ENCODE peak calls at places on chromosomes 7 and 10, in nine cellular contexts. U is neural progenitor cell, C is GM23338, E is cardiac muscle cell, Y is heart right ventricle, V is suprapubic skin, Q is Karpas-422, S is mammary epithelial cell, X is PC-9. K is an unnamed sample. For H3K36me3, the result is how much of the 10 kb centered on the place peaks cover.

GRCh38 chr10:125584954-125585353 is 98.0 kb downstream of the TEX36 start:
- DNase-seq in Y (no peak), Q (no peak), C (no peak), X (peak), E (no peak), U (no peak), V (no peak), S (peak), K (no peak)

GRCh38 chr7:132511387-132511786 is 64.9 kb downstream of the PLXNA4 start:
- DNase-seq in Y (no peak), E (no peak), V (no peak), Q (no peak), S (no peak), C (no peak), X (no peak), U (no peak), K (no peak)

GRCh38 chr10:30430544-30431298 is 3.3 kb upstream of the MAP3K8 start:
- DNase-seq in E (peak), Y (no peak), S (no peak), V (no peak), Q (peak), C (no peak), U (no peak), X (no peak), K (peak)

GRCh38 chr7:82600601-82601000 is 157.0 kb upstream of the CACNA2D1 start:
- DNase-seq in U (no peak), Q (no peak), Y (no peak), S (no peak), C (peak), E (no peak), X (no peak), V (no peak), K (no peak)

GRCh38 chr10:22002531-22003110 is 909 bp downstream of the DNAJC1 start:
- DNase-seq in U (peak), S (peak), E (peak), X (no peak), Y (no peak), Q (peak), C (peak), V (no peak), K (no peak)

GRCh38 chr10:15313844-15314243 is 57.2 kb downstream of the FAM171A1 start:
- DNase-seq in C (no peak), X (no peak), U (no peak), E (peak), S (no peak), V (no peak), Y (no peak), Q (no peak), K (no peak)

GRCh38 chr10:17736223-17736622 is 15.8 kb upstream of the TMEM236 start:
- DNase-seq in C (no peak), V (no peak), Y (no peak), Q (no peak), S (no peak), U (no peak), E (no peak), X (no peak), K (no peak)

GRCh38 chr7:43076189-43076605 is 36.2 kb upstream of the HECW1 start:
- DNase-seq in U (no peak), Q (no peak), X (no peak), Y (no peak), S (peak), C (peak), V (no peak), E (no peak), K (no peak)

GRCh38 chr7:158432369-158433270 is 155.0 kb downstream of the PTPRN2 start:
- DNase-seq in U (no peak), X (no peak), C (no peak), E (peak), V (no peak), Y (no peak), Q (no peak), S (peak), K (peak)

GRCh38 chr7:154310114-154310513 is 257.9 kb downstream of the DPP6 start:
- DNase-seq in S (no peak), U (no peak), Y (no peak), E (no peak), C (no peak), Q (no peak), X (no peak), V (no peak), K (no peak)

GRCh38 chr10:32790483-32790882 is 167.5 kb downstream of the ITGB1 start:
- DNase-seq in Q (no peak), S (no peak), V (no peak), Y (no peak), U (no peak), E (peak), C (no peak), X (no peak), K (no peak)

GRCh38 chr7:104928721-104929400 is 85.1 kb upstream of the KMT2E start:
- DNase-seq in E (no peak), U (no peak), Q (no peak), C (no peak), Y (no peak), X (no peak), S (no peak), V (no peak), K (no peak)

GRCh38 chr10:45502458-45502857 is 128.4 kb downstream of the ALOX5 start:
- DNase-seq in X (no peak), Q (no peak), C (no peak), V (no peak), E (no peak), Y (no peak), U (no peak), S (no peak), K (no peak)

GRCh38 chr7:74418076-74418475 is 35.6 kb upstream of the GTF2IRD1 start:
- DNase-seq in V (no peak), X (no peak), Y (no peak), S (no peak), U (no peak), Q (no peak), E (no peak), C (no peak), K (no peak)

GRCh38 chr7:111388912-111389311 is 173.4 kb downstream of the IMMP2L start:
- DNase-seq in C (no peak), X (no peak), U (no peak), E (no peak), S (no peak), V (no peak), Q (no peak), Y (no peak), K (no peak)

GRCh38 chr7:142513221-142513955 is 235.9 kb upstream of the PRSS1 start:
- DNase-seq in Y (no peak), C (no peak), Q (no peak), X (no peak), U (no peak), S (no peak), E (no peak), V (no peak), K (no peak)

GRCh38 chr7:149664666-149665065 is 108.7 kb downstream of the ZNF467 start:
- DNase-seq in C (no peak), U (no peak), Q (no peak), E (no peak), Y (no peak), V (no peak), X (peak), S (peak), K (no peak)

GRCh38 chr10:98539578-98539977 is 92.8 kb upstream of the HPS1 start:
- DNase-seq in Q (no peak), V (no peak), X (no peak), U (no peak), C (no peak), Y (no peak), E (no peak), S (no peak), K (no peak)

GRCh38 chr10:108779501-108779900 is 1143.8 kb downstream of the XPNPEP1 start:
- DNase-seq in C (no peak), U (no peak), Q (no peak), Y (no peak), E (no peak), S (no peak), X (no peak), V (no peak), K (no peak)

GRCh38 chr10:89301721-89302445 is at the start of gene IFIT2:
- DNase-seq in Q (peak), E (peak), Y (no peak), X (no peak), V (no peak), S (peak), U (no peak), C (peak), K (no peak)

GRCh38 chr7:36272567-36273269 is 116.9 kb upstream of the ANLN start:
- DNase-seq in V (peak), Y (no peak), X (no peak), S (no peak), C (no peak), Q (no peak), E (no peak), U (no peak), K (no peak)

GRCh38 chr10:63554666-63555065 is 33.5 kb downstream of the REEP3 start:
- DNase-seq in X (peak), U (no peak), E (peak), Y (no peak), Q (no peak), C (no peak), V (no peak), S (peak), K (no peak)

GRCh38 chr7:1369856-1370657 is 89.2 kb downstream of the MICALL2 start:
- DNase-seq in X (no peak), Q (no peak), V (no peak), Y (no peak), S (no peak), E (no peak), C (no peak), U (peak), K (no peak)

GRCh38 chr7:141700848-141701371 is 1.1 kb downstream of the DENND11 start:
- DNase-seq in V (no peak), S (no peak), Y (no peak), X (peak), C (peak), Q (no peak), E (no peak), U (no peak), K (peak)

GRCh38 chr10:96720422-96721206 is at the start of gene PIK3AP1:
- DNase-seq in X (peak), V (no peak), S (no peak), Y (peak), Q (peak), C (peak), E (peak), U (peak), K (peak)

DNA sequence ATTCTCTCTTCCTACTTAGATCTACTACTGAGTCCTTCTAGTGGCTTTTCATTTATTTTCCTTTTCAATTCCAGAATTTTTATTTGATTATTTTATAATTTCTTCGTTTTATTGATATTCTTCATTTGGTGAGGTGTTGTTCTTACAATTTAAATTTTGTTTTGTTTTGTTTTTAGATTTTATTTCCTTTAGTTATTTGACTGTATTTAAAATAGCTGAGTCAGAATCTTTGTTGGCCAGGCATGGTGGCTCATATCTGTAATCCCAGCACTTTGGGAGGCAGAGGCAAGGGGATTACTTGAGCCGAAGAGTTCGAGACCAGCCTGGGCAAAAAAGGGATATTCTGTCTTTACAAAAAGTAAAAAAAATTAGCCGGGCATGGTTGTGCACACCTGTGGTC is 36.1 kb downstream of the AKAP9 start:
- DNase-seq in Q (no peak), S (no peak), V (no peak), C (no peak), Y (no peak), U (no peak), X (no peak), E (no peak), K (no peak)
- H3K36me3 ChIP-seq in Q (under half), S (under half), V (under half), C (under half), Y (under half), U (under half), X (under half), E (under half), K (under half)

DNA sequence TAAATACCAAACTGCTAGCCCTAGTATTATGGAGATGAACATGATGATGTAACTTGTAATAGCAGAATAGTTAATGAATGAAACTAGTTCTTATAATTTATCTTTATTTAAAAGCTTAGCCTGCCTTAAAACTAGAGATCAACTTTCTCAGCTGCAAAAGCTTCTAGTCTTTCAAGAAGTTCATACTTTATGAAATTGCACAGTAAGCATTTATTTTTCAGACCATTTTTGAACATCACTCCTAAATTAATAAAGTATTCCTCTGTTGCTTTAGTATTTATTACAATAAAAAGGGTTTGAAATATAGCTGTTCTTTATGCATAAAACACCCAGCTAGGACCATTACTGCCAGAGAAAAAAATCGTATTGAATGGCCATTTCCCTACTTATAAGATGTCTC is 33.2 kb downstream of the SIRT1 start:
- DNase-seq in Y (no peak), C (no peak), V (no peak), Q (no peak), U (no peak), E (no peak), S (no peak), X (no peak), K (no peak)
- H3K27ac ChIP-seq in Y (no peak), C (peak), V (no peak), Q (no peak), U (no peak), E (peak), S (no peak), X (no peak), K (no peak)

GRCh38 chr7:2546776-2547586 is 8.3 kb downstream of the BRAT1 start:
- DNase-seq in Y (no peak), Q (no peak), U (no peak), X (no peak), E (no peak), S (no peak), V (no peak), C (no peak), K (no peak)
- H3K36me3 ChIP-seq in Y (under half), Q (under half), U (under half), X (under half), E (under half), S (under half), V (half or more), C (under half), K (under half)

GRCh38 chr10:59464483-59464882 is 102.1 kb upstream of the FAM13C start:
- DNase-seq in Y (no peak), E (no peak), Q (no peak), V (no peak), S (no peak), C (no peak), U (no peak), X (no peak), K (no peak)
- H3K27ac ChIP-seq in Y (no peak), E (no peak), Q (no peak), V (no peak), S (no peak), C (no peak), U (no peak), X (no peak), K (no peak)

GRCh38 chr7:52877240-52877639 is 158.2 kb upstream of the POM121L12 start:
- DNase-seq in Y (no peak), C (no peak), U (no peak), E (no peak), S (no peak), X (no peak), V (no peak), Q (no peak), K (no peak)

GRCh38 chr7:52876402-52876801 is 159.0 kb upstream of the POM121L12 start:
- DNase-seq in Y (no peak), U (no peak), E (no peak), C (no peak), Q (no peak), V (no peak), X (no peak), S (no peak), K (no peak)
- H3K36me3 ChIP-seq in Y (under half), U (under half), E (under half), C (under half), Q (under half), V (under half), X (under half), S (under half), K (under half)

GRCh38 chr7:100888529-100888987 is 957 bp downstream of the UFSP1 start:
- DNase-seq in E (no peak), V (no peak), X (no peak), C (no peak), Y (no peak), Q (peak), S (no peak), U (no peak), K (no peak)

GRCh38 chr7:100887955-100888481 is 1.5 kb downstream of the UFSP1 start:
- DNase-seq in U (no peak), S (no peak), V (no peak), C (no peak), Y (no peak), X (no peak), E (no peak), Q (no peak), K (no peak)

GRCh38 chr7:100886936-100887185 is 2.7 kb downstream of the UFSP1 start:
- DNase-seq in C (no peak), Q (no peak), U (no peak), E (no peak), V (no peak), S (no peak), Y (no peak), X (no peak), K (no peak)

GRCh38 chr7:100886142-100886935 is 3.2 kb downstream of the UFSP1 start:
- DNase-seq in C (no peak), E (no peak), V (no peak), X (no peak), Q (peak), Y (no peak), S (no peak), U (no peak), K (no peak)

DNA sequence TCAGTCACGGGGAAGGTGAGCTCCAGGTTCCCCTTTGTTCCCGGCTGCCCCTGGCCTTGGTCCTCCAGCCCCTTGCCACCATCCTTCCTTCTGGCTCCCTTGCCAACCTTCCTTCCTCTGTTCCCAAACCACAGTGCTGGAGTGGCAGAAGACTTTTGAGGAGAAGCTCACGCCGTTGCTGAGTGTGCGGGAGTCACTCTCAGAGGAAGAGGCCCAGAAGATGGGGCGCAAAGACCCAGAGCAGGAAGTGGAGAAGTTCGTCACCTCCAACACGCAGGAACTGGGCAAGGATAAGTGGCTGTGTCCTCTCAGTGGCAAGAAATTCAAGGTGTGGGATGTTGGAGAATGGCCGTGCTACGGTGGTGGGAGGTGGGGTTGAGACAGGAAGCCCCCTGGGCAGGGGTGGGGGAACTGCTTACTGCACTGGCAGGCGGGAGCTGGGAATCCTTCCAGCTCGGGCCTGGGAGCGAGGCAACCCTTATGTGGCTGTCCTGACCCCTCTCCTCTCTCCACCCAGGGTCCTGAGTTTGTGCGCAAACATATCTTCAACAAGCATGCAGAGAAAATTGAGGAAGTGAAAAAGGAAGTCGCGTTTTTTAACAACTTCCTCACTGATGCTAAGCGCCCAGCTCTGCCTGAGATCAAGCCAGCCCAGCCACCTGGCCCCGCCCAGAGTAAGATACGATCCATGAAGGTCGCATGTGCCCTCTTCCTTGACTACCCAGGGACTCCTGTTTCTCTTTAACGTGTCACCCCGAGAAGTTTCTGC is 2.1 kb downstream of the UFSP1 start:
- DNase-seq in U (no peak), E (no peak), Y (no peak), S (no peak), Q (peak), V (no peak), C (no peak), X (no peak), K (no peak)
- H3K27ac ChIP-seq in U (no peak), E (peak), Y (no peak), S (no peak), Q (peak), V (no peak), C (peak), X (no peak), K (peak)

DNA sequence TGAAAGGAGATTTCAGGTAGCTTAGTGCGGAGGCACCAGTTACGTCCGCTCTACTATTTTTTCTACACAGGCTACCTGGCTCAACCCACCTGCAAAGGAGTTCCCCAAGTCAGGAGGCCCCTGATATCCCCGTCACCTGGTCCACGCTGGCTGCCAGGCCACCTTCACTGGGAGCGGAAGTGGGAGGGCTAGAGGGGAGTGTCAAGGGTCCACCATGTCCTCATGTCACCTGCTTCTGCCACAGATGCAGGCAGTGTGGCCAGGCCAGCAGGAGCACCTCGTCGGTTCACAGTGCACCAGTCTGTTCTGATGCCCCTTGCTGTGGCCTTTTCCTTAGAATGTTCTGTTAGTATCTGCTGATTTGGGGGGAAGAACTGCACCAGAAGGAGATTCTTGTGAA is 16.9 kb downstream of the NOM1 start:
- DNase-seq in U (no peak), Q (no peak), C (no peak), S (no peak), V (no peak), X (no peak), E (no peak), Y (no peak), K (no peak)
- H3K36me3 ChIP-seq in U (under half), Q (under half), C (half or more), S (under half), V (half or more), X (under half), E (under half), Y (under half), K (under half)

DNA sequence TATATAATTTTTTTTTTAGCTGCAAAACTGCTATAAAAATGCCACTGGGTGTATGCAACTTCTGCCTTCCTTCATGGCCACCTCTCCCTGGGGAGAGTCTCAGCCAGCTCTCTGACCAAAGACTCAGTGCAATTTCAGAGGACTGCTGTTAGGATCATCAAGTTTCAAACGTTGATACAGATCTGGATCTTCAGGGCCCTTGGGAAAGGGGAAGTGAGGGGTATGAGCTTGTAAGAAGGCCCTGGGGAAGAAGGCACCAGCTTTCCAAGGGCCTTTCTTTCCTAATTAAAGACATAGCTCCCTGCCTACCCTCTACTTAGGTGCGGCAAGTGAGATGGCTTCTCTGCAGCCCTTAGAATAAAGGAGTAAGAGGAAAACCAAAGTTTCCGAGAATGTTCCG is 130.4 kb downstream of the CUL2 start:
- DNase-seq in Y (no peak), X (no peak), U (no peak), C (no peak), S (no peak), V (no peak), Q (no peak), E (no peak), K (no peak)
- H3K27ac ChIP-seq in Y (no peak), X (no peak), U (no peak), C (no peak), S (no peak), V (no peak), Q (no peak), E (no peak), K (no peak)

GRCh38 chr7:134820295-134820694 is 40.9 kb downstream of the CALD1 start:
- DNase-seq in U (no peak), X (no peak), Q (no peak), S (no peak), Y (no peak), C (no peak), V (no peak), E (peak), K (no peak)
- H3K36me3 ChIP-seq in U (under half), X (under half), Q (under half), S (under half), Y (under half), C (under half), V (under half), E (under half), K (under half)

DNA sequence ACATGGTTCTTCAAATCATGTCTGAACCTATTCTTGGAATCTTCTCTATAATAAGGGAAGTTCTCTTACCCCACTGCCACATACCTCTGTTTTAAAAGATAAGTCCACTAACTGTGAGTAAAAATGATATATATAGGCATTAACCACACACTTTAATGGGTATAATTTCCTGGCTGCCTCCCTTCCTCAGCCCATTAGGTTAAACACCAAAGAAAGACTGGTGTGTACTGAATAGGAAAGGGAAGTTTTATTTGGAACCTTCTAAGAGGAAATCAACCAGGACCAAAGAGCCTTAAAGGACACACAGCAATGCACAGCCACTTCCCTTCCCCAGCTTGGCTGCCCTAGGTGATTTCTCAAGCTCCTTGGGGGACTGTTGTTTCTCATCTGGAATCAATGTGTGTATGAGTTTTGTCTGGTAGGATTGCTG is 5.0 kb upstream of the WBP1L start:
- DNase-seq in U (no peak), E (no peak), Q (no peak), C (no peak), Y (no peak), V (no peak), S (no peak), X (no peak), K (no peak)
- H3K27ac ChIP-seq in U (peak), E (peak), Q (no peak), C (peak), Y (peak), V (no peak), S (no peak), X (no peak), K (no peak)